ENCODE peak calls at places on chromosome 5, in six cellular contexts. One of them, this sample, is unnamed.

GRCh38 chr5:90598300-90598699 is 39.7 kb downstream of the ADGRV1 start:
- DNase-seq in stimulated activated CD8-positive, alpha-beta memory T cell treated with anti-CD3 and anti-CD28 coated beads, Interleukin-12 subunit alpha, Interleukin-12 subunit beta, amount 100 ng/mL, for 1 hour: no peak
- DNase-seq in mesendoderm: no peak
- DNase-seq in AG08396: no peak
- DNase-seq in HTR-8/SVneo: no peak
- DNase-seq in GM19239: no peak
- DNase-seq in this sample: no peak

GRCh38 chr5:168892618-168893017 is 313.4 kb upstream of the PANK3 start:
- DNase-seq in HTR-8/SVneo: no peak
- DNase-seq in GM19239: no peak
- DNase-seq in AG08396: no peak
- DNase-seq in stimulated activated CD8-positive, alpha-beta memory T cell treated with anti-CD3 and anti-CD28 coated beads, Interleukin-12 subunit alpha, Interleukin-12 subunit beta, amount 100 ng/mL, for 1 hour: no peak
- DNase-seq in mesendoderm: no peak
- DNase-seq in this sample: no peak

GRCh38 chr5:119274767-119275130 is 81.1 kb upstream of the TNFAIP8 start:
- DNase-seq in AG08396: peak; percentile 18
- DNase-seq in stimulated activated CD8-positive, alpha-beta memory T cell treated with anti-CD3 and anti-CD28 coated beads, Interleukin-12 subunit alpha, Interleukin-12 subunit beta, amount 100 ng/mL, for 1 hour: no peak
- DNase-seq in HTR-8/SVneo: peak; percentile 36
- DNase-seq in mesendoderm: peak; percentile 36
- DNase-seq in GM19239: no peak
- DNase-seq in this sample: no peak

GRCh38 chr5:76319673-76320072 is 83.4 kb upstream of the IQGAP2 start:
- DNase-seq in mesendoderm: no peak
- DNase-seq in AG08396: no peak
- DNase-seq in HTR-8/SVneo: no peak
- DNase-seq in GM19239: no peak
- DNase-seq in stimulated activated CD8-positive, alpha-beta memory T cell treated with anti-CD3 and anti-CD28 coated beads, Interleukin-12 subunit alpha, Interleukin-12 subunit beta, amount 100 ng/mL, for 1 hour: no peak
- DNase-seq in this sample: no peak

GRCh38 chr5:174046558-174046957 is 1.1 kb downstream of the NSG2 start:
- DNase-seq in HTR-8/SVneo: no peak
- DNase-seq in GM19239: no peak
- DNase-seq in stimulated activated CD8-positive, alpha-beta memory T cell treated with anti-CD3 and anti-CD28 coated beads, Interleukin-12 subunit alpha, Interleukin-12 subunit beta, amount 100 ng/mL, for 1 hour: no peak
- DNase-seq in mesendoderm: no peak
- DNase-seq in AG08396: no peak
- DNase-seq in this sample: no peak

GRCh38 chr5:135834639-135835529 is at the start of gene SLC25A48:
- DNase-seq in AG08396: no peak
- DNase-seq in GM19239: peak; percentile 55
- DNase-seq in stimulated activated CD8-positive, alpha-beta memory T cell treated with anti-CD3 and anti-CD28 coated beads, Interleukin-12 subunit alpha, Interleukin-12 subunit beta, amount 100 ng/mL, for 1 hour: no peak
- DNase-seq in mesendoderm: peak; percentile 90
- DNase-seq in HTR-8/SVneo: peak; percentile 78
- DNase-seq in this sample: no peak

GRCh38 chr5:145938699-145939531 is 2.5 kb downstream of the SH3RF2 start:
- DNase-seq in AG08396: no peak
- DNase-seq in HTR-8/SVneo: no peak
- DNase-seq in GM19239: no peak
- DNase-seq in mesendoderm: no peak
- DNase-seq in stimulated activated CD8-positive, alpha-beta memory T cell treated with anti-CD3 and anti-CD28 coated beads, Interleukin-12 subunit alpha, Interleukin-12 subunit beta, amount 100 ng/mL, for 1 hour: no peak
- DNase-seq in this sample: no peak

GRCh38 chr5:88877826-88878225 is 5.2 kb downstream of the MEF2C start:
- DNase-seq in GM19239: no peak
- DNase-seq in mesendoderm: no peak
- DNase-seq in stimulated activated CD8-positive, alpha-beta memory T cell treated with anti-CD3 and anti-CD28 coated beads, Interleukin-12 subunit alpha, Interleukin-12 subunit beta, amount 100 ng/mL, for 1 hour: no peak
- DNase-seq in AG08396: no peak
- DNase-seq in HTR-8/SVneo: no peak
- DNase-seq in this sample: no peak

GRCh38 chr5:136036991-136037705 is 8.4 kb downstream of the TGFBI start:
- DNase-seq in HTR-8/SVneo: peak; percentile 68
- DNase-seq in GM19239: no peak
- DNase-seq in AG08396: no peak
- DNase-seq in mesendoderm: no peak
- DNase-seq in stimulated activated CD8-positive, alpha-beta memory T cell treated with anti-CD3 and anti-CD28 coated beads, Interleukin-12 subunit alpha, Interleukin-12 subunit beta, amount 100 ng/mL, for 1 hour: no peak
- DNase-seq in this sample: peak; percentile 23

GRCh38 chr5:10800852-10801251 is 39.8 kb upstream of the DAP start:
- DNase-seq in stimulated activated CD8-positive, alpha-beta memory T cell treated with anti-CD3 and anti-CD28 coated beads, Interleukin-12 subunit alpha, Interleukin-12 subunit beta, amount 100 ng/mL, for 1 hour: no peak
- DNase-seq in HTR-8/SVneo: no peak
- DNase-seq in mesendoderm: no peak
- DNase-seq in GM19239: no peak
- DNase-seq in AG08396: no peak
- DNase-seq in this sample: no peak

GRCh38 chr5:72837524-72838096 is 21.1 kb downstream of the TNPO1 start:
- DNase-seq in AG08396: no peak
- DNase-seq in GM19239: no peak
- DNase-seq in mesendoderm: no peak
- DNase-seq in stimulated activated CD8-positive, alpha-beta memory T cell treated with anti-CD3 and anti-CD28 coated beads, Interleukin-12 subunit alpha, Interleukin-12 subunit beta, amount 100 ng/mL, for 1 hour: no peak
- DNase-seq in HTR-8/SVneo: no peak
- DNase-seq in this sample: no peak

GRCh38 chr5:82092-82491 is 9.9 kb upstream of the PLEKHG4B start:
- DNase-seq in GM19239: no peak
- DNase-seq in mesendoderm: peak; percentile 92
- DNase-seq in AG08396: peak; percentile 80
- DNase-seq in HTR-8/SVneo: peak; percentile 92
- DNase-seq in stimulated activated CD8-positive, alpha-beta memory T cell treated with anti-CD3 and anti-CD28 coated beads, Interleukin-12 subunit alpha, Interleukin-12 subunit beta, amount 100 ng/mL, for 1 hour: no peak
- DNase-seq in this sample: no peak

GRCh38 chr5:73544429-73545402 is 20.7 kb downstream of the ANKRA2 start:
- DNase-seq in HTR-8/SVneo: no peak
- DNase-seq in stimulated activated CD8-positive, alpha-beta memory T cell treated with anti-CD3 and anti-CD28 coated beads, Interleukin-12 subunit alpha, Interleukin-12 subunit beta, amount 100 ng/mL, for 1 hour: no peak
- DNase-seq in AG08396: no peak
- DNase-seq in GM19239: no peak
- DNase-seq in mesendoderm: no peak
- DNase-seq in this sample: no peak

GRCh38 chr5:41869150-41869738 is 981 bp downstream of the OXCT1 start:
- DNase-seq in AG08396: peak; percentile 74
- DNase-seq in stimulated activated CD8-positive, alpha-beta memory T cell treated with anti-CD3 and anti-CD28 coated beads, Interleukin-12 subunit alpha, Interleukin-12 subunit beta, amount 100 ng/mL, for 1 hour: no peak
- DNase-seq in GM19239: no peak
- DNase-seq in HTR-8/SVneo: peak; percentile 45
- DNase-seq in mesendoderm: peak; percentile 43
- DNase-seq in this sample: peak; percentile 0

GRCh38 chr5:172904643-172905345 is 54.4 kb upstream of the RPL26L1 start:
- DNase-seq in AG08396: peak; percentile 36
- DNase-seq in GM19239: no peak
- DNase-seq in HTR-8/SVneo: peak; percentile 55
- DNase-seq in mesendoderm: peak; percentile 93
- DNase-seq in stimulated activated CD8-positive, alpha-beta memory T cell treated with anti-CD3 and anti-CD28 coated beads, Interleukin-12 subunit alpha, Interleukin-12 subunit beta, amount 100 ng/mL, for 1 hour: no peak
- DNase-seq in this sample: no peak